ENCODE peak calls at places on chromosome 20, in six cellular contexts. T, D, F, M, L and Y are unnamed samples.
A peak's percentile ranks its signal among the peaks of the same experiment; 100 is the strongest.

GRCh38 chr20:47927385-47927851 is 142.1 kb upstream of the SULF2 start:
- DNase-seq in M (no peak), D (peak; percentile 16), F (peak; percentile 17), L (no peak), T (no peak), Y (no peak)

GRCh38 chr20:51318058-51318960 is 224.2 kb downstream of the NFATC2 start:
- DNase-seq in F (no peak), M (peak; percentile 12), L (peak; percentile 14), D (no peak), T (no peak), Y (no peak)

GRCh38 chr20:3248167-3248992 is 9.4 kb upstream of the SLC4A11 start:
- DNase-seq in T (no peak), L (no peak), F (no peak), M (no peak), D (peak; percentile 36), Y (no peak)

GRCh38 chr20:33803921-33804337 is 7.2 kb upstream of the CHMP4B start:
- DNase-seq in M (no peak), T (no peak), F (peak; percentile 83), D (peak; percentile 77), L (no peak), Y (no peak)

GRCh38 chr20:63074631-63075030 is 67.9 kb upstream of the BHLHE23 start:
- DNase-seq in T (no peak), L (no peak), F (no peak), M (no peak), D (no peak), Y (no peak)

GRCh38 chr20:36377348-36378326 is 71.5 kb downstream of the DLGAP4 start:
- DNase-seq in F (no peak), T (no peak), M (no peak), D (no peak), L (no peak), Y (no peak)

GRCh38 chr20:4156411-4156810 is 141.1 kb upstream of the RNF24 start:
- DNase-seq in F (no peak), M (no peak), D (no peak), T (no peak), L (no peak), Y (no peak)

GRCh38 chr20:58330692-58331091 is 21.2 kb downstream of the RAB22A start:
- DNase-seq in T (no peak), F (no peak), L (no peak), D (peak; percentile 9), M (no peak), Y (no peak)

GRCh38 chr20:38725959-38726848 is 1.9 kb downstream of the SLC32A1 start:
- DNase-seq in M (no peak), L (no peak), T (peak; percentile 73), F (peak; percentile 37), D (no peak), Y (no peak)

GRCh38 chr20:34582911-34583310 is 24.4 kb downstream of the MAP1LC3A start:
- DNase-seq in L (no peak), T (no peak), F (peak; percentile 14), M (no peak), D (no peak), Y (no peak)

GRCh38 chr20:43723735-43724134 is 3.1 kb downstream of the GTSF1L start:
- DNase-seq in T (no peak), M (no peak), D (no peak), F (no peak), L (no peak), Y (no peak)

GRCh38 chr20:15867899-15868298 is 705.3 kb downstream of the KIF16B start:
- DNase-seq in D (no peak), L (no peak), F (no peak), T (no peak), M (no peak), Y (no peak)

GRCh38 chr20:40506567-40506966 is 182.5 kb downstream of the MAFB start:
- DNase-seq in M (no peak), L (no peak), T (no peak), D (peak; percentile 99), F (no peak), Y (peak; percentile 96)

GRCh38 chr20:5686381-5687105 is 63.7 kb upstream of the SHLD1 start:
- DNase-seq in D (no peak), T (no peak), M (no peak), F (no peak), L (no peak), Y (no peak)

GRCh38 chr20:8215516-8215915 is 83.5 kb downstream of the PLCB1 start:
- DNase-seq in F (peak; percentile 43), D (peak; percentile 58), T (no peak), M (no peak), L (no peak), Y (no peak)

GRCh38 chr20:44395183-44395962 is 39.9 kb downstream of the HNF4A start:
- DNase-seq in M (no peak), F (no peak), T (no peak), D (no peak), L (no peak), Y (no peak)

GRCh38 chr20:44071057-44071456 is 115.9 kb downstream of the JPH2 start:
- DNase-seq in L (no peak), F (no peak), D (no peak), T (no peak), M (no peak), Y (no peak)

GRCh38 chr20:45345104-45345936 is 2.9 kb downstream of the SDC4 start:
- DNase-seq in F (peak; percentile 32), D (no peak), L (no peak), M (no peak), T (no peak), Y (no peak)

GRCh38 chr20:59580991-59581401 is 23.3 kb upstream of the PHACTR3 start:
- DNase-seq in F (no peak), D (no peak), M (no peak), T (no peak), L (no peak), Y (no peak)

GRCh38 chr20:5642155-5642981 is 107.8 kb upstream of the SHLD1 start:
- DNase-seq in M (no peak), D (peak; percentile 51), L (no peak), F (no peak), T (no peak), Y (peak; percentile 90)

GRCh38 chr20:5065489-5066383 is 54.0 kb downstream of the PCNA start:
- DNase-seq in D (peak; percentile 94), F (peak; percentile 98), T (no peak), M (no peak), L (no peak), Y (peak; percentile 83)

GRCh38 chr20:60810561-60810960 is 441.5 kb upstream of the CDH4 start:
- DNase-seq in L (no peak), F (no peak), D (no peak), M (no peak), T (no peak), Y (no peak)

GRCh38 chr20:25226433-25227316 is 21.2 kb upstream of the PYGB start:
- DNase-seq in L (no peak), T (no peak), M (no peak), D (no peak), F (no peak), Y (no peak)

GRCh38 chr20:56442381-56443365 is 25.8 kb upstream of the RTF2 start:
- DNase-seq in T (no peak), L (no peak), F (no peak), M (no peak), D (no peak), Y (peak; percentile 60)

GRCh38 chr20:23700931-23701330 is 12.1 kb upstream of the CST4 start:
- DNase-seq in T (no peak), M (no peak), F (no peak), L (no peak), D (no peak), Y (no peak)

GRCh38 chr20:47146703-47147102 is 209.8 kb downstream of the ZMYND8 start:
- DNase-seq in F (peak; percentile 21), M (no peak), D (peak; percentile 86), T (no peak), L (no peak), Y (no peak)

GRCh38 chr20:13898012-13898612 is 92.3 kb downstream of the SEL1L2 start:
- DNase-seq in M (no peak), T (peak; percentile 35), D (no peak), F (no peak), L (no peak), Y (no peak)